ENCODE peak calls at places on chromosomes 4 and X, in six cellular contexts. S is MM.1S, U is hepatocyte, C is neural progenitor cell, Q is HCT116, B is PC-3. T is an unnamed sample.

GRCh38 chrX:68723491-68724155 is 76.2 kb downstream of the STARD8 start:
- DNase-seq in S (no peak), U (no peak), C (no peak), Q (no peak), B (no peak), T (no peak)

GRCh38 chr4:19382993-19383392 is 868.7 kb upstream of the SLIT2 start:
- DNase-seq in S (no peak), U (no peak), C (no peak), Q (no peak), B (peak), T (no peak)

GRCh38 chrX:108159028-108159670 is 67.6 kb downstream of the ATG4A start:
- DNase-seq in S (no peak), U (no peak), C (no peak), Q (no peak), B (no peak), T (no peak)

GRCh38 chr4:173937871-173938270 is 345.6 kb downstream of the FBXO8 start:
- DNase-seq in S (no peak), U (no peak), C (no peak), Q (no peak), B (no peak), T (no peak)

GRCh38 chrX:7120578-7121219 is 26.8 kb upstream of the STS start:
- DNase-seq in S (no peak), U (peak), C (no peak), Q (no peak), B (peak), T (no peak)

GRCh38 chrX:12610079-12610478 is 181.1 kb upstream of the PRPS2 start:
- DNase-seq in S (no peak), U (no peak), C (no peak), Q (no peak), B (peak), T (no peak)

GRCh38 chr4:89829470-89830138 is 7.4 kb downstream of the SNCA start:
- DNase-seq in S (peak), U (no peak), C (no peak), Q (no peak), B (no peak), T (no peak)

GRCh38 chr4:149723065-149723464 is 92.6 kb downstream of the IQCM start:
- DNase-seq in S (no peak), U (no peak), C (no peak), Q (no peak), B (no peak), T (no peak)

GRCh38 chr4:175350246-175350645 is 432.1 kb downstream of the ADAM29 start:
- DNase-seq in S (no peak), U (no peak), C (no peak), Q (no peak), B (no peak), T (no peak)

GRCh38 chr4:72893354-72894066 is 176.0 kb downstream of the COX18 start:
- DNase-seq in S (no peak), U (no peak), C (no peak), Q (no peak), B (no peak), T (no peak)

GRCh38 chr4:182337366-182337765 is 94.2 kb downstream of the TENM3 start:
- DNase-seq in S (no peak), U (no peak), C (no peak), Q (no peak), B (no peak), T (no peak)

GRCh38 chrX:31366076-31366475 is 294.2 kb upstream of the FTHL17 start:
- DNase-seq in S (no peak), U (no peak), C (no peak), Q (no peak), B (no peak), T (no peak)

GRCh38 chrX:77899081-77899828 is at the start of gene COX7B:
- DNase-seq in S (peak), U (peak), C (peak), Q (peak), B (peak), T (peak)

GRCh38 chr4:52704133-52704532 is 45.0 kb upstream of the USP46 start:
- DNase-seq in S (no peak), U (no peak), C (no peak), Q (no peak), B (no peak), T (no peak)

GRCh38 chrX:69387559-69388487 is 116.3 kb upstream of the NALF2 start:
- DNase-seq in S (peak), U (peak), C (peak), Q (peak), B (peak), T (peak)

GRCh38 chr4:2787230-2788100 is 5.4 kb upstream of the SH3BP2 start:
- DNase-seq in S (peak), U (no peak), C (no peak), Q (no peak), B (no peak), T (no peak)

GRCh38 chrX:11187001-11187400 is 75.9 kb downstream of the HCCS start:
- DNase-seq in S (no peak), U (no peak), C (no peak), Q (no peak), B (peak), T (no peak)

GRCh38 chrX:11193035-11193469 is 81.9 kb downstream of the HCCS start:
- DNase-seq in S (no peak), U (no peak), C (no peak), Q (no peak), B (peak), T (no peak)

GRCh38 chrX:11188664-11189063 is 77.5 kb downstream of the HCCS start:
- DNase-seq in S (no peak), U (no peak), C (no peak), Q (no peak), B (peak), T (no peak)

GRCh38 chrX:11189097-11189496 is 78.0 kb downstream of the HCCS start:
- DNase-seq in S (no peak), U (no peak), C (no peak), Q (no peak), B (no peak), T (no peak)

GRCh38 chrX:11190745-11191510 is 79.8 kb downstream of the HCCS start:
- DNase-seq in S (peak), U (peak), C (no peak), Q (no peak), B (peak), T (no peak)
- TF ChIP-seq EZH2phosphoT487 in S (no peak), U (no peak), C (no peak), Q (no peak), B (no peak), T (no peak)

GRCh38 chrX:54992911-54993622 is 921 bp downstream of the PFKFB1 start:
- DNase-seq in S (no peak), U (no peak), C (no peak), Q (no peak), B (no peak), T (no peak)
- TF ChIP-seq EZH2 in S (no peak), U (no peak), C (no peak), Q (no peak), B (no peak), T (no peak)

GRCh38 chr4:171650543-171650942 is 162.7 kb upstream of the GALNTL6 start:
- DNase-seq in S (no peak), U (no peak), C (peak), Q (no peak), B (no peak), T (peak)
- TF ChIP-seq CTCF in S (peak), U (no peak), C (peak), Q (no peak), B (no peak), T (peak)

GRCh38 chr4:164136181-164136616 is 617.7 kb upstream of the SMIM31 start:
- DNase-seq in S (peak), U (peak), C (peak), Q (peak), B (no peak), T (no peak)
- TF ChIP-seq EZH2phosphoT487 in S (no peak), U (no peak), C (no peak), Q (no peak), B (no peak), T (no peak)

T was measured in GM23338.